ENCODE peak calls at places on chromosomes 6 and 20, in nine cellular contexts. Q is CD8-positive, alpha-beta T cell; J is stomach; Y is HFF-Myc; F is psoas muscle; D is HepG2; C is fibroblast of mammary gland; H is PC-3; A is SK-N-SH. T is an unnamed sample.

GRCh38 chr6:28940294-28940858 is 16.6 kb upstream of the TRIM27 start:
- DNase-seq in Q (peak; percentile 36), J (no peak), Y (peak; percentile 44), F (no peak), D (peak; percentile 43), C (peak; percentile 49), H (peak; percentile 71), A (peak; percentile 45), T (no peak)

GRCh38 chr6:167828325-167828956 is 1.7 kb downstream of the AFDN start:
- DNase-seq in Q (no peak), J (no peak), Y (no peak), F (no peak), D (no peak), C (no peak), H (peak; percentile 43), A (no peak), T (no peak)

GRCh38 chr6:100309174-100309573 is 155.5 kb downstream of the SIM1 start:
- DNase-seq in Q (no peak), J (no peak), Y (no peak), F (no peak), D (no peak), C (no peak), H (no peak), A (no peak), T (no peak)

GRCh38 chr6:56911847-56912246 is 43.1 kb upstream of the BEND6 start:
- DNase-seq in Q (no peak), J (no peak), Y (peak; percentile 79), F (no peak), D (no peak), C (peak; percentile 69), H (peak; percentile 64), A (no peak), T (no peak)

GRCh38 chr6:160051390-160051789 is 70.2 kb upstream of the SLC22A1 start:
- DNase-seq in Q (no peak), J (no peak), Y (no peak), F (no peak), D (no peak), C (no peak), H (no peak), A (no peak), T (no peak)

GRCh38 chr6:33313105-33313708 is 671 bp downstream of the TAPBP start:
- DNase-seq in Q (peak; percentile 54), J (peak; percentile 46), Y (no peak), F (peak; percentile 53), D (no peak), C (no peak), H (no peak), A (peak; percentile 79), T (no peak)

GRCh38 chr20:62342910-62343309 is 24.2 kb downstream of the LAMA5 start:
- DNase-seq in Q (no peak), J (no peak), Y (no peak), F (no peak), D (peak; percentile 69), C (no peak), H (no peak), A (no peak), T (no peak)

GRCh38 chr6:148507774-148508173 is 165.1 kb downstream of the SASH1 start:
- DNase-seq in Q (no peak), J (no peak), Y (no peak), F (peak; percentile 44), D (no peak), C (peak; percentile 97), H (no peak), A (no peak), T (no peak)

GRCh38 chr20:21101453-21102251 is 4.5 kb downstream of the LINC00237 start:
- DNase-seq in Q (no peak), J (no peak), Y (no peak), F (no peak), D (no peak), C (no peak), H (no peak), A (peak; percentile 54), T (no peak)

GRCh38 chr6:79436232-79436631 is 101.0 kb downstream of the LCA5 start:
- DNase-seq in Q (no peak), J (no peak), Y (no peak), F (no peak), D (no peak), C (no peak), H (no peak), A (no peak), T (peak; percentile 73)

GRCh38 chr6:82371799-82372508 is 8.3 kb downstream of the TPBG start:
- DNase-seq in Q (no peak), J (no peak), Y (no peak), F (no peak), D (no peak), C (peak; percentile 89), H (peak; percentile 24), A (no peak), T (no peak)

GRCh38 chr6:1389791-1390070 is 355 bp downstream of the FOXF2 start:
- DNase-seq in Q (no peak), J (no peak), Y (no peak), F (no peak), D (no peak), C (no peak), H (no peak), A (no peak), T (no peak)
- H3K4me3 ChIP-seq in Q (no peak overlapping the region), J (peak overlapping the region; percentile 56), Y (peak overlapping the region; percentile 79), F (peak overlapping the region; percentile 60), D (peak overlapping the region; percentile 59), C (peak overlapping the region; percentile 55), H (no peak overlapping the region), A (no peak overlapping the region), T (no peak overlapping the region)

GRCh38 chr6:26420607-26421235 is 18.6 kb downstream of the BTN3A1 start:
- DNase-seq in Q (peak; percentile 32), J (no peak), Y (no peak), F (no peak), D (peak; percentile 61), C (peak; percentile 46), H (peak; percentile 43), A (peak; percentile 48), T (no peak)
- TF ChIP-seq CTCF in Q (peak; percentile 59), J (no peak), Y (peak; percentile 57), F (no peak), D (peak; percentile 74), C (peak; percentile 41), H (peak; percentile 63), A (peak; percentile 61), T (peak; percentile 69)

GRCh38 chr6:7086488-7086887 is 21.3 kb upstream of the RREB1 start:
- DNase-seq in Q (peak; percentile 31), J (peak; percentile 37), Y (no peak), F (peak; percentile 44), D (no peak), C (peak; percentile 55), H (no peak), A (no peak), T (no peak)

GRCh38 chr6:7087491-7087979 is 20.2 kb upstream of the RREB1 start:
- DNase-seq in Q (peak; percentile 48), J (no peak), Y (no peak), F (no peak), D (no peak), C (no peak), H (no peak), A (no peak), T (no peak)

GRCh38 chr6:7088076-7088742 is 19.6 kb upstream of the RREB1 start:
- DNase-seq in Q (no peak), J (no peak), Y (no peak), F (no peak), D (no peak), C (no peak), H (no peak), A (no peak), T (no peak)

GRCh38 chr6:7085911-7086310 is 21.9 kb upstream of the RREB1 start:
- DNase-seq in Q (no peak), J (peak; percentile 63), Y (no peak), F (peak; percentile 53), D (no peak), C (peak; percentile 22), H (peak; percentile 16), A (peak; percentile 65), T (no peak)

DNA sequence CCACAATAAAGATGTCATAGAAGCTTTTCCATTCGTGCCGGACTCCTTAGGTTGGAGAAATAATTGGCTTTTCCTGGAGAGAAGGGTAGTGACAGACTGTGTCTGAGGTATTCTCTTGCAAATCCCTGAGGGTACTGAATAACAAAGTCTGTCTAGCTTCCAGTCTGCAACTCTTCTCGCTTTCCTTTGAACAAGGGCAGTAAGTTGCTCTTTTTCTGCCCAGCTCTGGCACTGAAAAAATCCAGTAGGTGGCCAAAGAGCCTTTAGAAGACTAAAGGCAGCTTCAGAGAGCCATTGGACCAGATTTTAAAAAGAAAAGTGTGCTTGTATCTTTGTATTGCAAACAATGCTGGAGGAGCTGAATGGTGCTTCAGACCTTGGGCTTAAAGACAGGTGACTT is 20.7 kb upstream of the RREB1 start:
- DNase-seq in Q (no peak), J (no peak), Y (no peak), F (no peak), D (no peak), C (peak; percentile 36), H (no peak), A (no peak), T (no peak)
- H3K4me3 ChIP-seq in Q (peak overlapping the region; percentile 34), J (peak overlapping the region; percentile 18), Y (peak overlapping the region; percentile 18), F (peak overlapping the region; percentile 43), D (no peak overlapping the region), C (peak overlapping the region; percentile 40), H (no peak overlapping the region), A (peak overlapping the region; percentile 3), T (peak overlapping the region; percentile 11)

DNA sequence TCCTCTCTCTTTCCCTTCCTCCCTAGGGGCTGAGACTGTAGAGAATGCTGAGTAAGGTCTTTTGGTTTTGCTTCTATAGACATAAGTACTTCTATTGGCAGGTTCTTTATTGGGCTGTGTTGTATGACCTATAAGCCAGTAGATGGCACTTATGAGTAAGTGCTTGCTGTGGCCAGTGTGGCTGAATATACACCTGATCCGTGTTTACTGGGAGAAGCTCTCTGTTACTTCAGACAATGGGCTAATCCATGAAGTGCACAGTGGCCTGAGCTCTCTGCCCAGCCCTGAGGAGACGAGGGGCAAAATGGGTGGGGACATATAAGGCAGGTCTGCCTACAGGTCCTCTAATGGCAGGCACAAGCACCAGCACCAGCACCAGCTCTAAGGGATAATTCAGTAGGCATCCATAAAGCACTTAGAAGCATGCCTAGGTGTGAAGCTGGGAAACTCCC is 610.3 kb downstream of the RNF144B start:
- DNase-seq in Q (no peak), J (no peak), Y (peak; percentile 0), F (no peak), D (peak; percentile 58), C (peak; percentile 56), H (peak; percentile 79), A (peak; percentile 31), T (peak; percentile 46)
- TF ChIP-seq CTCF in Q (no peak), J (peak; percentile 65), Y (peak; percentile 22), F (peak; percentile 47), D (peak; percentile 75), C (peak; percentile 60), H (peak; percentile 86), A (peak; percentile 66), T (peak; percentile 84)